ENCODE peak calls at places on chromosomes 2 and 18, in ten cellular contexts. W is left lung, H is endothelial cell of umbilical vein, R is GM23338, M is heart left ventricle, Y is breast epithelium, C is PC-3, T is Panc1, F is body of pancreas, B is hepatocyte. O is an unnamed sample. For H3K36me3, the result is how much of the 10 kb centered on the place peaks cover.

GRCh38 chr2:121723316-121723715 is 13.4 kb downstream of the NIFK start:
- DNase-seq in W (no peak), H (no peak), R (no peak), M (no peak), Y (no peak), C (no peak), T (no peak), F (no peak), B (no peak), O (no peak)

GRCh38 chr2:73920577-73921545 is 5.8 kb upstream of the DGUOK start:
- DNase-seq in W (no peak), H (peak), R (peak), M (no peak), Y (no peak), C (no peak), T (no peak), F (peak), B (peak), O (no peak)

GRCh38 chr2:88139203-88139702 is 11.4 kb upstream of the FABP1 start:
- DNase-seq in W (no peak), H (no peak), R (no peak), M (no peak), Y (no peak), C (no peak), T (no peak), F (no peak), B (peak), O (no peak)

GRCh38 chr2:30683240-30683956 is 123.8 kb downstream of the CAPN13 start:
- DNase-seq in W (no peak), H (no peak), R (no peak), M (no peak), Y (no peak), C (no peak), T (no peak), F (no peak), B (no peak), O (no peak)

GRCh38 chr2:100242891-100243670 is 79.2 kb downstream of the LONRF2 start:
- DNase-seq in W (peak), H (peak), R (peak), M (peak), Y (peak), C (peak), T (peak), F (peak), B (peak), O (peak)

GRCh38 chr2:66346241-66346664 is 88.7 kb upstream of the MEIS1 start:
- DNase-seq in W (no peak), H (no peak), R (no peak), M (no peak), Y (no peak), C (no peak), T (no peak), F (no peak), B (peak), O (no peak)

GRCh38 chr18:57881818-57882413 is 78.8 kb upstream of the ATP8B1 start:
- DNase-seq in W (peak), H (peak), R (peak), M (peak), Y (peak), C (peak), T (peak), F (peak), B (peak), O (no peak)

GRCh38 chr2:83196225-83196624 is 1262.9 kb downstream of the SUCLG1 start:
- DNase-seq in W (no peak), H (peak), R (peak), M (no peak), Y (no peak), C (peak), T (peak), F (no peak), B (peak), O (no peak)

GRCh38 chr18:46607926-46608325 is 49.1 kb downstream of the LOXHD1 start:
- DNase-seq in W (no peak), H (no peak), R (no peak), M (no peak), Y (no peak), C (no peak), T (no peak), F (no peak), B (no peak), O (no peak)

GRCh38 chr2:66587216-66587615 is 152.3 kb downstream of the MEIS1 start:
- DNase-seq in W (no peak), H (no peak), R (peak), M (no peak), Y (no peak), C (peak), T (no peak), F (peak), B (peak), O (no peak)

GRCh38 chr2:96685285-96685591 is 42.7 kb downstream of the FER1L5 start:
- DNase-seq in W (no peak), H (peak), R (no peak), M (no peak), Y (no peak), C (no peak), T (no peak), F (no peak), B (no peak), O (no peak)

GRCh38 chr2:32802877-32803276 is 143.9 kb upstream of the LTBP1 start:
- DNase-seq in W (no peak), H (no peak), R (no peak), M (no peak), Y (no peak), C (no peak), T (no peak), F (no peak), B (no peak), O (no peak)

GRCh38 chr2:149559341-149560068 is 28.1 kb downstream of the MMADHC start:
- DNase-seq in W (no peak), H (no peak), R (peak), M (no peak), Y (no peak), C (no peak), T (no peak), F (no peak), B (no peak), O (no peak)

GRCh38 chr2:20057268-20057667 is 5.8 kb upstream of the LAPTM4A start:
- DNase-seq in W (no peak), H (no peak), R (no peak), M (no peak), Y (no peak), C (no peak), T (no peak), F (no peak), B (no peak), O (no peak)

GRCh38 chr2:146669735-146670134 is 1175.1 kb upstream of the ACVR2A start:
- DNase-seq in W (no peak), H (no peak), R (no peak), M (no peak), Y (no peak), C (no peak), T (no peak), F (no peak), B (no peak), O (no peak)

GRCh38 chr2:28366149-28366495 is 26.5 kb upstream of the FOSL2 start:
- DNase-seq in W (no peak), H (no peak), R (no peak), M (no peak), Y (no peak), C (no peak), T (no peak), F (no peak), B (no peak), O (no peak)

GRCh38 chr18:77133920-77134496 is 1.4 kb upstream of the MBP start:
- DNase-seq in W (peak), H (no peak), R (no peak), M (peak), Y (peak), C (no peak), T (no peak), F (peak), B (no peak), O (no peak)

GRCh38 chr2:102932521-102932920 is 170.7 kb downstream of the TMEM182 start:
- DNase-seq in W (no peak), H (no peak), R (no peak), M (no peak), Y (no peak), C (peak), T (no peak), F (no peak), B (peak), O (no peak)

GRCh38 chr2:107025869-107026380 is 140.0 kb upstream of the ST6GAL2 start:
- DNase-seq in W (no peak), H (no peak), R (no peak), M (no peak), Y (no peak), C (peak), T (peak), F (no peak), B (peak), O (no peak)

GRCh38 chr2:1701020-1701419 is 43.3 kb downstream of the PXDN start:
- DNase-seq in W (no peak), H (no peak), R (no peak), M (no peak), Y (no peak), C (no peak), T (no peak), F (no peak), B (no peak), O (no peak)

GRCh38 chr2:120436885-120437603 is 91.1 kb downstream of the INHBB start:
- DNase-seq in W (no peak), H (peak), R (peak), M (no peak), Y (no peak), C (peak), T (peak), F (peak), B (peak), O (no peak)

GRCh38 chr18:984004-984403 is 79.3 kb downstream of the ADCYAP1 start:
- DNase-seq in W (no peak), H (no peak), R (no peak), M (no peak), Y (no peak), C (no peak), T (no peak), F (no peak), B (no peak), O (no peak)

GRCh38 chr2:171367692-171368091 is 66.1 kb downstream of the METTL8 start:
- DNase-seq in W (no peak), H (no peak), R (no peak), M (no peak), Y (no peak), C (no peak), T (no peak), F (no peak), B (no peak), O (no peak)

GRCh38 chr2:17752281-17752680 is 1.3 kb downstream of the SMC6 start:
- DNase-seq in W (no peak), H (peak), R (no peak), M (no peak), Y (no peak), C (no peak), T (no peak), F (no peak), B (no peak), O (peak)

GRCh38 chr2:72155151-72155550 is 7.5 kb upstream of the CYP26B1 start:
- DNase-seq in W (no peak), H (no peak), R (no peak), M (no peak), Y (no peak), C (no peak), T (no peak), F (no peak), B (no peak), O (no peak)

GRCh38 chr2:135225781-135226180 is 173.7 kb downstream of the RAB3GAP1 start:
- DNase-seq in W (no peak), H (no peak), R (no peak), M (no peak), Y (no peak), C (no peak), T (no peak), F (no peak), B (no peak), O (no peak)

GRCh38 chr2:224025874-224026273 is 13.2 kb downstream of the SERPINE2 start:
- DNase-seq in W (no peak), H (no peak), R (peak), M (no peak), Y (no peak), C (no peak), T (no peak), F (no peak), B (no peak), O (peak)

GRCh38 chr18:6980363-6980762 is 137.2 kb downstream of the LAMA1 start:
- DNase-seq in W (no peak), H (no peak), R (no peak), M (no peak), Y (no peak), C (peak), T (no peak), F (no peak), B (no peak), O (no peak)

GRCh38 chr2:109342890-109343289 is 213.9 kb downstream of the SH3RF3 start:
- DNase-seq in W (no peak), H (no peak), R (no peak), M (no peak), Y (no peak), C (no peak), T (no peak), F (no peak), B (no peak), O (no peak)

GRCh38 chr2:161981016-161981415 is 93.0 kb downstream of the DPP4 start:
- DNase-seq in W (no peak), H (no peak), R (no peak), M (no peak), Y (no peak), C (peak), T (no peak), F (no peak), B (no peak), O (no peak)

GRCh38 chr2:165627463-165627862 is 158.0 kb downstream of the CSRNP3 start:
- DNase-seq in W (no peak), H (peak), R (no peak), M (no peak), Y (no peak), C (peak), T (no peak), F (no peak), B (peak), O (no peak)

GRCh38 chr2:183070942-183071844 is 7.4 kb upstream of the DUSP19 start:
- DNase-seq in W (no peak), H (peak), R (peak), M (peak), Y (no peak), C (no peak), T (no peak), F (peak), B (peak), O (no peak)

DNA sequence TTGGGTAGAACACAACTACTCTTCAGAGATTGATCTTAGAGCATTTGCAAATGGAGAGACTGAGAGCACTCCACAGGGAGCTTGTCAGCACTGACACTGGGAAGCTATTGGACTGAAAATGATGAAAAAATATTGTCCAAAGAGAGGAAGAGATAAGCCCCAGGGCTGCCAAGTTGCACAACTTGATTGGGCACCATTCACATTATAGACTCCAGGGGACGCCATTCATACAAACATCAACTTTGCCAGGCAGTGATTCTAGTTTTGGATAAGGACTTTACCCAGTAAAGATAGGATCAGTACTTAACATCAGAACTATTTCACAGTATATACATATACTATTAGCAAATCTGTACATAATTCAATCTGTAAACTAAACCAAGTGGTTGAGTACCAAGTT is 79.6 kb upstream of the MYCN start:
- DNase-seq in W (no peak), H (no peak), R (peak), M (no peak), Y (no peak), C (no peak), T (no peak), F (no peak), B (no peak), O (no peak)
- TF ChIP-seq CTCF in W (no peak), H (no peak), R (peak), M (no peak), Y (no peak), C (no peak), T (no peak), F (no peak), B (no peak), O (peak)

GRCh38 chr2:238039985-238040384 is 20.8 kb upstream of the SCLY start:
- DNase-seq in W (no peak), H (no peak), R (no peak), M (no peak), Y (no peak), C (no peak), T (no peak), F (no peak), B (no peak), O (no peak)

GRCh38 chr2:238042849-238043584 is 17.8 kb upstream of the SCLY start:
- DNase-seq in W (no peak), H (peak), R (no peak), M (no peak), Y (no peak), C (no peak), T (no peak), F (peak), B (no peak), O (no peak)

GRCh38 chr2:238040918-238041317 is 19.9 kb upstream of the SCLY start:
- DNase-seq in W (no peak), H (no peak), R (no peak), M (no peak), Y (no peak), C (no peak), T (no peak), F (no peak), B (no peak), O (no peak)

GRCh38 chr2:238039151-238039550 is 21.6 kb upstream of the SCLY start:
- DNase-seq in W (no peak), H (no peak), R (no peak), M (no peak), Y (no peak), C (no peak), T (no peak), F (no peak), B (no peak), O (no peak)

GRCh38 chr2:238038203-238038602 is 22.6 kb upstream of the SCLY start:
- DNase-seq in W (no peak), H (no peak), R (no peak), M (no peak), Y (no peak), C (no peak), T (no peak), F (no peak), B (no peak), O (no peak)
- H3K36me3 ChIP-seq in W (half or more), H (under half), R (under half), M (half or more), Y (under half), C (under half), T (under half), F (under half), B (under half), O (under half)

DNA sequence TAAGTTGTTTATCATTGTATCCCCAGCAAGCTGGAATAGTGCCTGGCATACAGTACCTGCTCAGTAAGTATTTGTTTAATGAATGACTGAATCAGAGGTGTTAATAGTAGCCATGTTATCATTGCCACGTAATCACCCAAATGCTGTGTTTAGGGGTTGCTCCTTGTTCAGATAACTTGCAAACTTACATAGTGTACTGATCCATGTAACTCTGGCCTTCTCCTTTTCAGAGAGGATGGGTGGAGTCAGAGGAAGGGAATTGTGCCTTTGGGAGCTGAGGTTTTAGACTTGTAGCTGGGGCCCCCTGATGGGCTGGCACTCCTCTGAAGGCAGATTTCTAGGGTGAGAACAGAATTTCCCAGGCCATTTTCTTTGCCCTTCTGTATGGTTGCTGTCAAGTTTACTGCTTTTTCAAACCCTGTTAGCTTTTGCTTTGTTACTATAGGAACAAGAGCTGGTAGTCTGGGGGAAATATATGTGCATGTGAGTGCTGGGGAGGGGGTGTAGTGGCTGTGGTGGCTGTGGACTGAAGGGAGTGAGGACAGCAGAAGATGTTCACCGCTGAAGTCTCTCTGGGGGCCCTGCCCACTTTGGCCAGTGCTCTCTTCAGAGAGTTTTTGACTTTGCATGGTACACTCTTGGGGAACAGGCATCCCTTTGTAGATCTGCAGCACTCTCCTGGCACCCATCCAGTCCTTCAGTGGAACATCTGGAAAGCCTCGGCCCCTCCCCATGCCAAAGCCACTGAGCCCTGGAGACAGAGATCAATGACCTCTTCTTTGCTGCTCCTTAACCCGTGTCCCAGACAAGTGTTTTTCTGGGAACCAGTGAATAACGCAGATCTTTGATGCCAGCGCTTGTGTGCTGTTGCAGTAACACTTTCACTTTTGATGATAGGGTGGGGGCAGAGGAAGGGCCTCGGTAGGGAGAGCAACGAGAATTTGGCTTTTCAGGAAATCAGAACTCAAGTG is 208.9 kb downstream of the PRKCE start:
- DNase-seq in W (peak), H (peak), R (peak), M (peak), Y (peak), C (no peak), T (no peak), F (peak), B (peak), O (no peak)
- TF ChIP-seq CTCF in W (no peak), H (no peak), R (peak), M (peak), Y (no peak), C (no peak), T (no peak), F (no peak), B (no peak), O (no peak)

GRCh38 chr2:191363267-191363666 is 118.1 kb downstream of the MYO1B start:
- DNase-seq in W (no peak), H (no peak), R (no peak), M (no peak), Y (no peak), C (no peak), T (no peak), F (no peak), B (no peak), O (no peak)
- H3K36me3 ChIP-seq in W (under half), H (under half), R (under half), M (under half), Y (under half), C (under half), T (under half), F (under half), B (under half), O (under half)

GRCh38 chr2:192286093-192286701 is 91.5 kb upstream of the TMEFF2 start:
- DNase-seq in W (no peak), H (peak), R (peak), M (no peak), Y (no peak), C (peak), T (no peak), F (no peak), B (peak), O (no peak)
- TF ChIP-seq CTCF in W (no peak), H (peak), R (peak), M (no peak), Y (no peak), C (peak), T (peak), F (no peak), B (peak), O (peak)

GRCh38 chr2:44342854-44343253 is 18.4 kb downstream of the PREPL start:
- DNase-seq in W (no peak), H (peak), R (peak), M (no peak), Y (no peak), C (peak), T (no peak), F (peak), B (peak), O (no peak)
- H3K36me3 ChIP-seq in W (half or more), H (under half), R (under half), M (half or more), Y (under half), C (under half), T (under half), F (under half), B (under half), O (under half)